ENCODE peak calls at places on chromosomes 13 and 19, in seven cellular contexts. One of them, this sample, is unnamed.
A peak's percentile ranks its signal among the peaks of the same experiment; 100 is the strongest.

GRCh38 chr13:97273341-97273831 is 51.3 kb downstream of the MBNL2 start:
- DNase-seq in T-helper 2 cell: no peak
- DNase-seq in thoracic aorta: no peak
- DNase-seq in adrenal gland: no peak
- DNase-seq in activated CD8-positive, alpha-beta memory T cell treated with anti-CD3 and anti-CD28 coated beads, Interleukin-2, amount 50 U/mL, for 4 hours: no peak
- DNase-seq in activated gamma-delta T cell: no peak
- DNase-seq in AG09319: no peak
- DNase-seq in this sample: peak; percentile 70

GRCh38 chr19:9586764-9587163 is 2.5 kb upstream of the ZNF121 start:
- DNase-seq in T-helper 2 cell: peak; percentile 44
- DNase-seq in thoracic aorta: peak; percentile 2
- DNase-seq in adrenal gland: peak; percentile 38
- DNase-seq in activated CD8-positive, alpha-beta memory T cell treated with anti-CD3 and anti-CD28 coated beads, Interleukin-2, amount 50 U/mL, for 4 hours: peak; percentile 77
- DNase-seq in activated gamma-delta T cell: no peak
- DNase-seq in AG09319: peak; percentile 19
- DNase-seq in this sample: peak; percentile 70

GRCh38 chr13:91722267-91722884 is 324.0 kb downstream of the GPC5 start:
- DNase-seq in T-helper 2 cell: no peak
- DNase-seq in thoracic aorta: no peak
- DNase-seq in adrenal gland: no peak
- DNase-seq in activated CD8-positive, alpha-beta memory T cell treated with anti-CD3 and anti-CD28 coated beads, Interleukin-2, amount 50 U/mL, for 4 hours: no peak
- DNase-seq in activated gamma-delta T cell: no peak
- DNase-seq in AG09319: no peak
- DNase-seq in this sample: no peak

GRCh38 chr19:49196527-49197240 is 39.1 kb downstream of the TRPM4 start:
- DNase-seq in T-helper 2 cell: no peak
- DNase-seq in thoracic aorta: no peak
- DNase-seq in adrenal gland: no peak
- DNase-seq in activated CD8-positive, alpha-beta memory T cell treated with anti-CD3 and anti-CD28 coated beads, Interleukin-2, amount 50 U/mL, for 4 hours: no peak
- DNase-seq in activated gamma-delta T cell: no peak
- DNase-seq in AG09319: no peak
- DNase-seq in this sample: peak; percentile 48

GRCh38 chr13:32530841-32531253 is 7.7 kb downstream of the N4BP2L2 start:
- DNase-seq in T-helper 2 cell: peak; percentile 23
- DNase-seq in thoracic aorta: no peak
- DNase-seq in adrenal gland: peak; percentile 24
- DNase-seq in activated CD8-positive, alpha-beta memory T cell treated with anti-CD3 and anti-CD28 coated beads, Interleukin-2, amount 50 U/mL, for 4 hours: no peak
- DNase-seq in activated gamma-delta T cell: no peak
- DNase-seq in AG09319: peak; percentile 41
- DNase-seq in this sample: no peak

GRCh38 chr13:98405107-98405571 is 171.8 kb downstream of the STK24 start:
- DNase-seq in T-helper 2 cell: no peak
- DNase-seq in thoracic aorta: no peak
- DNase-seq in adrenal gland: no peak
- DNase-seq in activated CD8-positive, alpha-beta memory T cell treated with anti-CD3 and anti-CD28 coated beads, Interleukin-2, amount 50 U/mL, for 4 hours: no peak
- DNase-seq in activated gamma-delta T cell: no peak
- DNase-seq in AG09319: no peak
- DNase-seq in this sample: no peak

GRCh38 chr13:33725340-33725739 is 92.6 kb upstream of the RFC3 start:
- DNase-seq in T-helper 2 cell: no peak
- DNase-seq in thoracic aorta: no peak
- DNase-seq in adrenal gland: no peak
- DNase-seq in activated CD8-positive, alpha-beta memory T cell treated with anti-CD3 and anti-CD28 coated beads, Interleukin-2, amount 50 U/mL, for 4 hours: no peak
- DNase-seq in activated gamma-delta T cell: no peak
- DNase-seq in AG09319: no peak
- DNase-seq in this sample: no peak

GRCh38 chr13:75226092-75226491 is 255.9 kb downstream of the TBC1D4 start:
- DNase-seq in T-helper 2 cell: no peak
- DNase-seq in thoracic aorta: no peak
- DNase-seq in adrenal gland: no peak
- DNase-seq in activated CD8-positive, alpha-beta memory T cell treated with anti-CD3 and anti-CD28 coated beads, Interleukin-2, amount 50 U/mL, for 4 hours: no peak
- DNase-seq in activated gamma-delta T cell: no peak
- DNase-seq in AG09319: no peak
- DNase-seq in this sample: no peak

GRCh38 chr13:58134525-58134924 is 503.0 kb downstream of the PCDH17 start:
- DNase-seq in T-helper 2 cell: no peak
- DNase-seq in thoracic aorta: no peak
- DNase-seq in adrenal gland: no peak
- DNase-seq in activated CD8-positive, alpha-beta memory T cell treated with anti-CD3 and anti-CD28 coated beads, Interleukin-2, amount 50 U/mL, for 4 hours: no peak
- DNase-seq in activated gamma-delta T cell: no peak
- DNase-seq in AG09319: no peak
- DNase-seq in this sample: no peak

GRCh38 chr13:99542788-99543406 is 41.6 kb downstream of the TM9SF2 start:
- DNase-seq in T-helper 2 cell: peak; percentile 2
- DNase-seq in thoracic aorta: no peak
- DNase-seq in adrenal gland: peak; percentile 11
- DNase-seq in activated CD8-positive, alpha-beta memory T cell treated with anti-CD3 and anti-CD28 coated beads, Interleukin-2, amount 50 U/mL, for 4 hours: no peak
- DNase-seq in activated gamma-delta T cell: no peak
- DNase-seq in AG09319: no peak
- DNase-seq in this sample: no peak

GRCh38 chr13:90918551-90918950 is 428.9 kb upstream of the MIR17HG start:
- DNase-seq in T-helper 2 cell: no peak
- DNase-seq in thoracic aorta: no peak
- DNase-seq in adrenal gland: no peak
- DNase-seq in activated CD8-positive, alpha-beta memory T cell treated with anti-CD3 and anti-CD28 coated beads, Interleukin-2, amount 50 U/mL, for 4 hours: no peak
- DNase-seq in activated gamma-delta T cell: no peak
- DNase-seq in AG09319: no peak
- DNase-seq in this sample: no peak

GRCh38 chr19:44948763-44949374 is 3.0 kb downstream of the APOC2 start:
- DNase-seq in T-helper 2 cell: no peak
- DNase-seq in thoracic aorta: no peak
- DNase-seq in adrenal gland: no peak
- DNase-seq in activated CD8-positive, alpha-beta memory T cell treated with anti-CD3 and anti-CD28 coated beads, Interleukin-2, amount 50 U/mL, for 4 hours: no peak
- DNase-seq in activated gamma-delta T cell: no peak
- DNase-seq in AG09319: no peak
- DNase-seq in this sample: no peak

GRCh38 chr13:99385940-99386339 is 78.7 kb upstream of the GPR183 start:
- DNase-seq in T-helper 2 cell: no peak
- DNase-seq in thoracic aorta: no peak
- DNase-seq in adrenal gland: no peak
- DNase-seq in activated CD8-positive, alpha-beta memory T cell treated with anti-CD3 and anti-CD28 coated beads, Interleukin-2, amount 50 U/mL, for 4 hours: no peak
- DNase-seq in activated gamma-delta T cell: no peak
- DNase-seq in AG09319: no peak
- DNase-seq in this sample: no peak

This sample was measured in breast epithelium.